ENCODE peak calls at places on chromosomes 11 and 22, in four cellular contexts. I is choroid plexus epithelial cell, P is neural crest cell, E is GM20000. V is an unnamed sample.

GRCh38 chr11:128653828-128654231 is 40.0 kb upstream of the FLI1 start:
- DNase-seq in I (peak; percentile 69), P (no peak), E (no peak), V (no peak)

GRCh38 chr11:9266926-9267325 is 1.8 kb upstream of the DENND5A start:
- DNase-seq in I (no peak), P (no peak), E (no peak), V (no peak)

GRCh38 chr11:118511576-118511975 is 15.7 kb upstream of the TTC36 start:
- DNase-seq in I (no peak), P (no peak), E (no peak), V (no peak)

GRCh38 chr22:40525250-40525884 is 111.2 kb downstream of the MRTFA start:
- DNase-seq in I (peak; percentile 73), P (peak; percentile 49), E (no peak), V (peak; percentile 56)

GRCh38 chr11:16606784-16607674 is 131.4 kb upstream of the C11orf58 start:
- DNase-seq in I (no peak), P (peak; percentile 55), E (peak; percentile 19), V (peak; percentile 54)

GRCh38 chr11:3880724-3881123 is 25.3 kb downstream of the STIM1 start:
- DNase-seq in I (peak; percentile 20), P (no peak), E (no peak), V (no peak)

GRCh38 chr11:31325162-31325561 is 44.4 kb downstream of the DCDC1 start:
- DNase-seq in I (peak; percentile 81), P (no peak), E (no peak), V (no peak)

GRCh38 chr11:14148653-14149273 is 186.2 kb downstream of the SPON1 start:
- DNase-seq in I (peak; percentile 54), P (no peak), E (peak; percentile 23), V (no peak)

GRCh38 chr11:1234771-1235614 is 12.1 kb downstream of the MUC5B start:
- DNase-seq in I (no peak), P (no peak), E (no peak), V (peak; percentile 3)

GRCh38 chr11:134801526-134801925 is 389.5 kb upstream of the B3GAT1 start:
- DNase-seq in I (no peak), P (no peak), E (no peak), V (no peak)

DNA sequence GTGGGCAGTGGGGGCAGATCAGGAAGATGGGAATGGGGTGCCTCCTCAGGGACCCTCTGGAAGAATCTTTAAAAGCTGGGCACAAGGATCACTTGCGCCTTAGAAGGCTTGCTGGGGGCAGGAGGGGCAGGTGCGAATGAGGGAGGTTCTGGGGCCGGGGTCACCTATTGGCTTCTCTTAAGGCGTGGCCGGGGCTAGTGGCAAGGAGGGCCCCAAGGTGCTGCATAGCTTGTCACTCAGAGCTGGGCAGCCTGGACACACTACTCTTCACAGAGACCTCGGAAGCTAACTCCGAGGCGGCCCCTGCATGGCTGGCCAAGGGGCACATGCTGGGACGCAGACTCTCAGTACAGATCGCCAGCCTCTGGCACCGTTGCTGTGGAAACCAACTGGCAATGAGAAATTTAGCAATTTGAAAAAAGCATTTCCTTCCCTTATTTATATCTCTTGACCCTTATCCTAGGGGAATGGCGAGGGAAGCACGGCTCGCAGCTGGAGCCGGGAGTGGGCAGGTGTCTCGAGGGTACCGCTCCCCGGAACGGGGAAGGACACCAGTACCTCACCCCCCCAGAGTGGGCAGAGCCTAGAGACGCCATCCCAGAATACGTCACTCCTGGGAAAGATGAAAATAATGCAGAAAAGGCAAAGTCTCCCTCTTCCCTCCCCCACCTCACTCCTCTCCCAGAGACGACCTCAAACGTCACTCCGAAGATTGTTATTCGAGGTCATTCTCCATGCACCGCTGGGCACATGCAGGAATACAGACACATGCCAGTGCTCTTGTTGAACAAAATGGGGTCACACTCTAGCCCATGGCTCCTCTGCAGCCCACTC is 188.1 kb downstream of the CTTN start:
- DNase-seq in I (no peak), P (no peak), E (no peak), V (no peak)
- TF ChIP-seq CTCF in I (no peak), P (no peak), E (no peak), V (no peak)

GRCh38 chr11:19679952-19680823 is 32.4 kb upstream of the NAV2 start:
- DNase-seq in I (peak; percentile 94), P (no peak), E (no peak), V (no peak)

GRCh38 chr11:19686234-19686633 is 26.4 kb upstream of the NAV2 start:
- DNase-seq in I (no peak), P (no peak), E (no peak), V (no peak)

GRCh38 chr11:19680824-19681368 is 31.7 kb upstream of the NAV2 start:
- DNase-seq in I (no peak), P (no peak), E (no peak), V (no peak)

GRCh38 chr11:19683862-19684491 is 28.7 kb upstream of the NAV2 start:
- DNase-seq in I (no peak), P (no peak), E (no peak), V (no peak)

DNA sequence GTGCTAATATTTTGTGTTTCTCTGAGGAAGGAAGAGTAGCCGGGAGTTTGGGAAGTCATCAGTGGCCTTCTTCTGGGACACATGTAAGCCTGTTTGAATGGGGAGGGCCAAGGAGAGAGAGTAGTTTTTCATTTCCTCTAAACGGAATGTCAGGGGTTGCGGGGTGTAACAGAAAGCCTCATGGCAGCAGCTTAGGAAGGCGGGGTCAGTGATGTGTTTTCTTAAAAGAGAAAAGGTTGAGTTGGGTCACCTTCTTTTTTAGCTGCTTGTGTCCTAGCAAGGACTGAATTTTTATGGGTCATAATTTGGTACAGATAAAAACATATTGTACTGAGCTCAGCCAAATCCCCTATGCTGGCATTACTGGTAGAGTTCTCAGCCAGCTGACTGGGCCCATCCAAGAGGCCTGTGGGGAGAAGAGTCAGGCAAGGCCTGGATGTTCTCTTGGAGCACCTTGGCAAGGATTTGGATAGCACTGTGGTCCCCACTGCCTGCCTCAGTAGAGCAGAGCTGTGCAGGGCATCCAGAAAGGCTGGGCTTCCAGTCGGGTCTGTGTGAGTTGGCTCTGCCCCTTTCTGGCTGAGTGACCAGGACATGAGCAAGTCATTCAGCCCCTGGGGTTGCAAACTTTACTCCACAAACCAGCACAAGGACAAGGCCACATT is 29.4 kb upstream of the NAV2 start:
- DNase-seq in I (no peak), P (no peak), E (no peak), V (no peak)
- TF ChIP-seq CTCF in I (no peak), P (no peak), E (no peak), V (no peak)

DNA sequence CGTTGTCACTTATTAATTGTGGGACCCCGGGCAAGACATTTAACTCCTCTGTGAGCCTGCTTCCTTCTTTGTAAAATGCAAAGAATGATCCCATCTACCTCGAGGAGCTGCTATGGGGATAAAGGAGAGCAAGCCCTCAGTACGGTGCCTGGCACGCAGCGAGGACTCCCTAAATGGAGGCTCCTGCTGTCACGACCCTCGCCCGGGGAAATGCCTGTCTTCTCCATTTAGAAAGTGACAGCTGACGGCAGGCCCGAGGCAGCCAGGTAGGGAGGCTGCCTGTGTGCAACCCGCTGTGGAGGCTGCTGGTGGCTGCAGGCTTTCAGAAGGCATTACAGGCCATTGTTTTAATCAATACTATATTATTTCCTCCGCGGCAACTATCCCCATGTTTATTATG is 228.1 kb downstream of the ST3GAL4 start:
- DNase-seq in I (no peak), P (no peak), E (no peak), V (no peak)
- TF ChIP-seq CTCF in I (no peak), P (no peak), E (no peak), V (no peak)

DNA sequence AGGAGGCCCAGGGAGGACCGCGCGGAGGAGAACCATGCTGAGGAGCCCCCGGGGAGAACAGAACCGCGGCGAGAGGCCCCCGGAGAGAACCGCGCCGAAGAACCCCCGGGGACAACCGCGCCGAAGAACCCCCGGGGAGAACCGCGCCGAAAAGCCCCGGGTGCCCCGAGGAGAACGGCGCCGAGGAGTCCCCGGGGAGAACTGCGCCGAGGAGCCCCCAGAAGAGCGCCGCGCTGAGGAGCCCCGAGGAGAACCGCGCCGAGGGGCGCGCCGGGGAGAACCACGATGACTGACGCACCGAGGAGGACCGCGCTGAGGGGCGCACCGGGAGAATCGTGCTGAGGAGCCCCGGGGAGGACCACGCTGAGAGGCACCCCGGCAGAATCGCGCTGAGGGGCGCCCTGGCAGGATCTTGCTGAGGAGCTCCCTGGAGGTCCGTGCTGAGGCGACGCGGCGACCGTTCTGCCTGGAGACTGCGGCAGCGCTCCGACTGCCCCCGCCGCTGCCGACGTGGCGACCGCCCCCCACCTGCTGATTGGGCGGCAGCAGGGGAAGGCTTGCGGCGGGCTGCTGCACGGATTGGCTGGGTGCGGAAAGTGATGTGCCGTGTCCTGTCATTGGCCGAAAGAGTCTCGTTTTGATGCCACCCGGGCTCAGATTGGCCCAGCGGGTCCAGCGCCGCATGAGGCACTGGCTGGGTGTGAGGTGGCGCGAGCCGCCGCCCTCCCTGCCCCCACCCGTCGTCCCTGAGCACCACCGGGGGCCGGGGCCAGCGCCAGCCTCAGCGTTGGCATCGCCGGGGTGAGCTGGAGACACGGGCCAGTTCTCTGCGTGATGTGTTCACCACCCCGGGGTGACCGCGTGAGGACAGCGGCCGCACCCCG is at the start of gene KCNQ1OT1:
- DNase-seq in I (peak; percentile 93), P (peak; percentile 71), E (peak; percentile 97), V (peak; percentile 81)
- TF ChIP-seq CTCF in I (no peak), P (no peak), E (no peak), V (no peak)

GRCh38 chr11:108593910-108594434 is 404 bp upstream of the EXPH5 start:
- DNase-seq in I (no peak), P (no peak), E (no peak), V (no peak)
- TF ChIP-seq CTCF in I (no peak), P (no peak), E (no peak), V (no peak)

GRCh38 chr11:68341557-68342458 is 29.4 kb downstream of the LRP5 start:
- DNase-seq in I (no peak), P (no peak), E (no peak), V (no peak)
- TF ChIP-seq CTCF in I (peak; percentile 34), P (peak; percentile 29), E (no peak), V (no peak)

GRCh38 chr22:30949934-30950660 is 18.5 kb downstream of the MORC2 start:
- DNase-seq in I (no peak), P (no peak), E (no peak), V (no peak)
- TF ChIP-seq CTCF in I (peak; percentile 29), P (no peak), E (no peak), V (no peak)

GRCh38 chr11:125414121-125414520 is 81.9 kb downstream of the FEZ1 start:
- DNase-seq in I (no peak), P (no peak), E (no peak), V (no peak)

GRCh38 chr11:125416993-125417935 is 78.8 kb downstream of the FEZ1 start:
- DNase-seq in I (no peak), P (no peak), E (no peak), V (no peak)

GRCh38 chr11:125413226-125413625 is 82.8 kb downstream of the FEZ1 start:
- DNase-seq in I (no peak), P (no peak), E (no peak), V (no peak)

GRCh38 chr11:125423247-125423849 is 72.7 kb downstream of the FEZ1 start:
- DNase-seq in I (peak; percentile 11), P (no peak), E (peak; percentile 46), V (no peak)

GRCh38 chr11:125418396-125418795 is 77.7 kb downstream of the FEZ1 start:
- DNase-seq in I (no peak), P (no peak), E (no peak), V (no peak)
- TF ChIP-seq CTCF in I (no peak), P (no peak), E (no peak), V (no peak)